ENCODE peak calls at places on chromosome 16, in five cellular contexts. W, K, U, Z and X are unnamed samples.

GRCh38 chr16:65543781-65544740 is 422.2 kb upstream of the CDH11 start:
- DNase-seq in W (no peak), K (no peak), U (no peak), Z (no peak), X (no peak)

GRCh38 chr16:87234601-87235000 is 82.6 kb downstream of the C16orf95 start:
- DNase-seq in Z (no peak), W (no peak), K (no peak), U (no peak), X (no peak)

GRCh38 chr16:87410530-87410929 is 18.4 kb downstream of the MAP1LC3B start:
- DNase-seq in K (no peak), Z (no peak), U (no peak), W (no peak), X (no peak)

GRCh38 chr16:57266531-57267268 is 17.8 kb downstream of the PLLP start:
- DNase-seq in U (no peak), K (no peak), W (peak), Z (no peak), X (no peak)

GRCh38 chr16:87926246-87927194 is 9.8 kb downstream of the CA5A start:
- DNase-seq in K (no peak), Z (no peak), W (no peak), U (no peak), X (no peak)

GRCh38 chr16:77555781-77556180 is 120.9 kb upstream of the ADAMTS18 start:
- DNase-seq in W (no peak), K (no peak), U (no peak), Z (no peak), X (peak)

GRCh38 chr16:46649571-46649970 is 28.4 kb upstream of the SHCBP1 start:
- DNase-seq in W (no peak), Z (no peak), U (no peak), K (no peak), X (no peak)

GRCh38 chr16:77918792-77919707 is 103.3 kb upstream of the CLEC3A start:
- DNase-seq in Z (no peak), U (no peak), W (no peak), K (no peak), X (no peak)

GRCh38 chr16:85284138-85284897 is 172.0 kb upstream of the CIBAR2 start:
- DNase-seq in K (no peak), Z (no peak), U (no peak), W (no peak), X (no peak)

GRCh38 chr16:53754938-53755910 is 51.3 kb downstream of the FTO start:
- DNase-seq in Z (peak), K (no peak), W (no peak), U (no peak), X (peak)

GRCh38 chr16:88713568-88714419 is 7.5 kb downstream of the CTU2 start:
- DNase-seq in Z (no peak), W (no peak), U (no peak), K (no peak), X (no peak)

GRCh38 chr16:87201052-87201451 is 116.1 kb downstream of the C16orf95 start:
- DNase-seq in U (no peak), K (peak), W (no peak), Z (peak), X (peak)

GRCh38 chr16:608019-608418 is 18.2 kb downstream of the RAB40C start:
- DNase-seq in W (no peak), K (no peak), Z (no peak), U (no peak), X (no peak)

GRCh38 chr16:4060823-4061222 is 55.4 kb downstream of the ADCY9 start:
- DNase-seq in K (no peak), Z (no peak), W (no peak), U (no peak), X (peak)

GRCh38 chr16:81745704-81746558 is 33.2 kb upstream of the PLCG2 start:
- DNase-seq in K (peak), W (peak), Z (peak), U (peak), X (peak)

GRCh38 chr16:66515543-66516171 is 34.3 kb downstream of the TK2 start:
- DNase-seq in W (peak), K (peak), U (no peak), Z (peak), X (peak)

GRCh38 chr16:69481901-69482341 is 57.5 kb downstream of the CYB5B start:
- DNase-seq in U (no peak), Z (peak), K (no peak), W (no peak), X (no peak)

GRCh38 chr16:12059216-12059769 is 82.8 kb downstream of the SNX29 start:
- DNase-seq in Z (no peak), K (no peak), W (no peak), U (no peak), X (peak)

GRCh38 chr16:21226749-21227148 is 6.8 kb upstream of the ANKS4B start:
- DNase-seq in Z (no peak), K (no peak), W (no peak), U (no peak), X (no peak)

GRCh38 chr16:57982345-57982744 is 11.4 kb upstream of the CNGB1 start:
- DNase-seq in Z (no peak), K (no peak), W (no peak), U (no peak), X (peak)

GRCh38 chr16:71421911-71422310 is 19.9 kb downstream of the TLE7 start:
- DNase-seq in W (peak), Z (peak), U (no peak), K (no peak), X (no peak)

GRCh38 chr16:80824623-80825364 is 20.4 kb upstream of the CDYL2 start:
- DNase-seq in Z (peak), U (peak), K (no peak), W (peak), X (peak)

GRCh38 chr16:12239953-12240485 is 263.5 kb downstream of the SNX29 start:
- DNase-seq in W (no peak), K (no peak), U (no peak), Z (peak), X (no peak)

GRCh38 chr16:11824362-11824761 is 27.0 kb downstream of the RSL1D1 start:
- DNase-seq in K (no peak), Z (peak), W (no peak), U (no peak), X (no peak)

GRCh38 chr16:22192261-22193133 is 13.6 kb upstream of the EEF2K start:
- DNase-seq in Z (peak), K (no peak), W (peak), U (peak), X (peak)

GRCh38 chr16:27463741-27464662 is 62.0 kb downstream of the IL21R start:
- DNase-seq in W (peak), U (no peak), Z (no peak), K (no peak), X (no peak)

GRCh38 chr16:15031179-15031578 is 24.7 kb downstream of the NTAN1 start:
- DNase-seq in U (no peak), W (no peak), Z (no peak), K (no peak), X (no peak)

GRCh38 chr16:64907844-64908243 is 214.0 kb downstream of the CDH11 start:
- DNase-seq in W (no peak), Z (no peak), U (no peak), K (no peak), X (no peak)

GRCh38 chr16:1153480-1154160 is 714 bp downstream of the CACNA1H start:
- DNase-seq in U (no peak), W (no peak), Z (no peak), K (no peak), X (no peak)

GRCh38 chr16:20822451-20823128 is 16.3 kb downstream of the REXO5 start:
- DNase-seq in W (no peak), Z (no peak), K (no peak), U (no peak), X (no peak)

GRCh38 chr16:21097151-21097550 is 53.5 kb downstream of the DNAH3 start:
- DNase-seq in U (no peak), W (no peak), K (no peak), Z (peak), X (no peak)

GRCh38 chr16:11674818-11675560 is 6.7 kb downstream of the SNN start:
- DNase-seq in K (no peak), W (no peak), U (no peak), Z (no peak), X (peak)

GRCh38 chr16:60107467-60107866 is 1373.4 kb upstream of the GOT2 start:
- DNase-seq in Z (peak), U (no peak), K (no peak), W (no peak), X (no peak)

GRCh38 chr16:2737895-2738418 is 14.5 kb upstream of the SRRM2 start:
- DNase-seq in Z (no peak), K (no peak), W (no peak), U (no peak), X (no peak)

GRCh38 chr16:85172465-85173071 is 60.3 kb upstream of the CIBAR2 start:
- DNase-seq in Z (peak), U (no peak), W (no peak), K (no peak), X (no peak)

GRCh38 chr16:12228079-12228606 is 251.6 kb downstream of the SNX29 start:
- DNase-seq in K (no peak), Z (no peak), W (no peak), U (no peak), X (no peak)

GRCh38 chr16:19130852-19131808 is 17.4 kb downstream of the ITPRIPL2 start:
- DNase-seq in Z (peak), K (peak), W (no peak), U (no peak), X (no peak)